ENCODE peak calls at places on chromosomes 3 and 15, in eight cellular contexts. A, E, N, H, R, U, K and X are unnamed samples.

GRCh38 chr3:96538186-96538585 is 276.2 kb upstream of the EPHA6 start:
- DNase-seq in A (no peak), R (no peak), H (no peak), K (no peak), E (no peak), N (no peak), U (no peak), X (no peak)

GRCh38 chr3:86748015-86748414 is 242.9 kb downstream of the VGLL3 start:
- DNase-seq in R (no peak), K (no peak), E (no peak), N (no peak), A (no peak), U (no peak), H (no peak), X (no peak)

GRCh38 chr3:149277338-149277813 is 55.7 kb upstream of the CP start:
- DNase-seq in R (no peak), N (peak; percentile 84), H (no peak), U (no peak), A (no peak), K (no peak), E (peak; percentile 89), X (no peak)

GRCh38 chr15:52417501-52417900 is 111.2 kb downstream of the MYO5A start:
- DNase-seq in H (no peak), E (peak; percentile 90), K (no peak), R (no peak), U (no peak), A (no peak), N (peak; percentile 34), X (no peak)

GRCh38 chr3:20054549-20054987 is 14.3 kb downstream of the KAT2B start:
- DNase-seq in U (no peak), H (peak; percentile 80), E (peak; percentile 79), R (no peak), N (peak; percentile 78), K (peak; percentile 57), A (peak; percentile 62), X (no peak)

GRCh38 chr3:10259798-10260197 is 11.5 kb downstream of the TATDN2 start:
- DNase-seq in N (no peak), H (no peak), R (no peak), K (no peak), U (no peak), E (no peak), A (no peak), X (no peak)

GRCh38 chr3:134971359-134971758 is 176.3 kb downstream of the EPHB1 start:
- DNase-seq in U (no peak), H (no peak), R (no peak), A (no peak), E (no peak), N (no peak), K (no peak), X (no peak)

GRCh38 chr3:136078421-136079364 is 113.2 kb downstream of the PPP2R3A start:
- DNase-seq in R (no peak), A (no peak), K (no peak), N (peak; percentile 38), E (peak; percentile 62), H (no peak), U (no peak), X (no peak)

GRCh38 chr3:173785004-173785403 is 387.5 kb downstream of the NLGN1 start:
- DNase-seq in E (no peak), U (no peak), N (no peak), H (no peak), R (no peak), K (no peak), A (no peak), X (no peak)

GRCh38 chr3:193777524-193777923 is 184.5 kb downstream of the OPA1 start:
- DNase-seq in E (no peak), N (no peak), A (no peak), K (no peak), H (no peak), R (no peak), U (no peak), X (no peak)

GRCh38 chr3:50256978-50257890 is 11.7 kb upstream of the SEMA3B start:
- DNase-seq in N (no peak), U (peak; percentile 89), R (no peak), K (no peak), A (peak; percentile 66), E (peak; percentile 66), H (no peak), X (no peak)

GRCh38 chr15:78420766-78421165 is 17.2 kb upstream of the IREB2 start:
- DNase-seq in N (no peak), U (no peak), H (no peak), E (no peak), R (no peak), A (no peak), K (no peak), X (no peak)

GRCh38 chr15:98905981-98906711 is 101.4 kb downstream of the PGPEP1L start:
- DNase-seq in A (no peak), E (peak; percentile 31), K (no peak), N (no peak), U (no peak), R (no peak), H (no peak), X (no peak)

GRCh38 chr3:14152233-14152962 is 26.0 kb downstream of the XPC start:
- DNase-seq in K (peak; percentile 8), N (no peak), U (no peak), R (no peak), E (no peak), H (no peak), A (no peak), X (no peak)

GRCh38 chr15:97909291-97909891 is 51.1 kb upstream of the ARRDC4 start:
- DNase-seq in R (peak; percentile 46), K (peak; percentile 54), N (peak; percentile 50), H (no peak), E (peak; percentile 63), U (peak; percentile 86), A (peak; percentile 74), X (peak; percentile 73)

GRCh38 chr15:87207945-87208580 is 1048.5 kb downstream of the NTRK3 start:
- DNase-seq in U (no peak), H (no peak), K (no peak), R (no peak), A (no peak), N (peak; percentile 25), E (no peak), X (no peak)

GRCh38 chr15:43541785-43542184 is 24.4 kb downstream of the MAP1A start:
- DNase-seq in E (no peak), R (no peak), U (no peak), H (no peak), A (no peak), N (peak; percentile 30), K (no peak), X (no peak)

GRCh38 chr15:41948499-41948898 is 23.9 kb downstream of the EHD4 start:
- DNase-seq in H (peak; percentile 35), U (no peak), E (no peak), R (peak; percentile 60), A (no peak), K (no peak), N (no peak), X (no peak)

GRCh38 chr3:21704796-21705195 is 46.2 kb downstream of the ZNF385D start:
- DNase-seq in A (no peak), N (no peak), R (no peak), U (no peak), H (no peak), E (no peak), K (no peak), X (no peak)

GRCh38 chr15:87573534-87573933 is 683.0 kb downstream of the NTRK3 start:
- DNase-seq in R (no peak), N (no peak), K (no peak), E (no peak), U (no peak), H (no peak), A (no peak), X (no peak)

GRCh38 chr3:37907906-37908305 is 46.2 kb downstream of the CTDSPL start:
- DNase-seq in N (no peak), K (no peak), H (no peak), U (no peak), E (no peak), A (no peak), R (no peak), X (no peak)

GRCh38 chr3:167110906-167111305 is 269.2 kb downstream of the ZBBX start:
- DNase-seq in N (no peak), E (no peak), H (no peak), U (no peak), A (no peak), R (no peak), K (no peak), X (no peak)

GRCh38 chr3:102240720-102241119 is 194.1 kb upstream of the ZPLD1 start:
- DNase-seq in K (no peak), E (no peak), H (no peak), N (no peak), A (no peak), R (no peak), U (no peak), X (no peak)

DNA sequence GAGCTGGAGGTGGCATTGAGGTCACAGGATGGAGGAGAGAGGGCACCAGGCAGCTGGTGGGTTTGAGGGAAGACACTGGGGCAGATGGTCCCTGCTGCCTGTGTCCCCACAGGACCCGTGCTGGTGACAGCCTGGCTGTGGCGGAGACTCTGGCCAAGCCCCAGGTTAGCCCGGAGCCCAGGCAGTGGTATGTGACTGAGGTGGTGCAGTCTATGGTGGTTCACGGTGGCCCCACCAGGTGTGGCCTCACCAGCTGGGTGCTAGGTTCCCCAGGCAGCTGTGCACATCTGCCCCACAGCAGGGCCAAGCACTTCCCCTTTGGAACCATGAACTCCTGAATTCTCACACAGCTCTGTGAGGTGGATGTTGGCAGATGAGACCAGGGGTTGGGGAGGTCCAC is 15.4 kb downstream of the PLXNA1 start:
- DNase-seq in N (no peak), U (no peak), R (no peak), A (no peak), E (no peak), H (no peak), K (no peak), X (no peak)
- TF ChIP-seq POLR2A in N (no peak), U (no peak), R (no peak), A (no peak), E (no peak), H (no peak), K (no peak), X (no peak)

GRCh38 chr3:133574260-133574881 is 885 bp downstream of the CDV3 start:
- DNase-seq in K (peak; percentile 82), E (peak; percentile 75), N (peak; percentile 80), H (peak; percentile 48), U (peak; percentile 72), A (peak; percentile 76), R (peak; percentile 70), X (peak; percentile 83)
- TF ChIP-seq CTCF in K (peak; percentile 9), E (peak; percentile 12), N (peak; percentile 25), H (no peak), U (no peak), A (no peak), R (no peak), X (no peak)

GRCh38 chr15:91530951-91531582 is 322.4 kb upstream of the SLCO3A1 start:
- DNase-seq in K (no peak), A (no peak), H (peak; percentile 26), N (no peak), R (no peak), E (no peak), U (no peak), X (no peak)
- H3K27ac ChIP-seq in K (peak overlapping the region; percentile 44), A (no peak overlapping the region), H (no peak overlapping the region), N (no peak overlapping the region), R (no peak overlapping the region), E (no peak overlapping the region), U (no peak overlapping the region), X (no peak overlapping the region)

DNA sequence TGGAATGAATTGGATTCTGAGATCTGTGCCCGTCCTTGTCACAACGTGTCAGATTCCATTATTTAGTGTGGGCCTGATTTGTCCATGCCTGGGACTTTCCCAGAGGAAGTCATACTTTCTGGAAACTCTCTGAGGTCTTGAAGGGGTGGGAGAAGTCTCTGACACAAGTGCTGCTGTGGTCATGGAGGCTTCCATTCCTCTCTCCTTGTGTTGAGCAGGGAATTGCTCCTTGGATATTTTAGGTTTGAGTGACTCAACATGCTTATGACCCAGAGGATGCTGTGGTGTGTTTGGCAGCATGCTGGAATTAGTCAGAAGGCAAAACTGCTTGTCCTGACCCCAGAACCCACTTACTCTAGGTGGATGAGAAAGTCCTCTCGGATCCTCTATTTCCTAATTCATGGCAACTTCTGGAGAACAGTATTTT is 132.1 kb downstream of the LPP start:
- DNase-seq in N (peak; percentile 100), U (no peak), R (peak; percentile 60), A (no peak), K (peak; percentile 37), H (no peak), E (peak; percentile 78), X (no peak)
- TF ChIP-seq POLR2A in N (no peak), U (no peak), R (no peak), A (no peak), K (no peak), H (no peak), E (no peak), X (no peak)